ENCODE peak calls at places on chromosome X, in nine cellular contexts. T, O, N, B, W, V, Z, Q and H are unnamed samples. For H3K36me3, the result is how much of the 10 kb centered on the place peaks cover.

GRCh38 chrX:122572461-122572860 is 611.6 kb upstream of the GRIA3 start:
- DNase-seq in T (no peak), O (no peak), N (no peak), B (no peak), W (no peak), V (peak), Z (no peak), Q (no peak), H (no peak)

GRCh38 chrX:65607070-65607742 is 60.2 kb upstream of the MSN start:
- DNase-seq in T (no peak), O (no peak), N (no peak), B (no peak), W (no peak), V (peak), Z (no peak), Q (no peak), H (no peak)

GRCh38 chrX:18927558-18927957 is 56.4 kb downstream of the PHKA2 start:
- DNase-seq in T (no peak), O (no peak), N (no peak), B (no peak), W (no peak), V (no peak), Z (no peak), Q (no peak), H (no peak)

GRCh38 chrX:13377537-13377936 is 57.7 kb upstream of the ATXN3L start:
- DNase-seq in T (no peak), O (no peak), N (no peak), B (no peak), W (no peak), V (peak), Z (no peak), Q (no peak), H (no peak)

GRCh38 chrX:56813318-56813837 is 84.3 kb downstream of the NBDY start:
- DNase-seq in T (no peak), O (no peak), N (no peak), B (no peak), W (no peak), V (peak), Z (no peak), Q (no peak), H (no peak)

GRCh38 chrX:7133036-7133412 is 14.5 kb upstream of the STS start:
- DNase-seq in T (no peak), O (no peak), N (no peak), B (no peak), W (no peak), V (peak), Z (peak), Q (no peak), H (no peak)

GRCh38 chrX:155966876-155967275 is 30.6 kb upstream of the IL9R start:
- DNase-seq in T (peak), O (peak), N (no peak), B (peak), W (no peak), V (no peak), Z (no peak), Q (no peak), H (no peak)

GRCh38 chrX:1391370-1391706 is 575 bp downstream of the SLC25A6 start:
- DNase-seq in T (peak), O (no peak), N (no peak), B (no peak), W (no peak), V (no peak), Z (no peak), Q (no peak), H (no peak)

GRCh38 chrX:71364221-71364620 is 1.9 kb upstream of the TAF1 start:
- DNase-seq in T (no peak), O (no peak), N (no peak), B (no peak), W (no peak), V (no peak), Z (no peak), Q (no peak), H (no peak)

GRCh38 chrX:153556767-153557166 is 39.3 kb downstream of the ATP2B3 start:
- DNase-seq in T (no peak), O (no peak), N (no peak), B (no peak), W (no peak), V (no peak), Z (no peak), Q (no peak), H (no peak)

GRCh38 chrX:120301497-120301896 is 9.8 kb downstream of the TMEM255A start:
- DNase-seq in T (no peak), O (no peak), N (no peak), B (no peak), W (no peak), V (no peak), Z (no peak), Q (no peak), H (no peak)

GRCh38 chrX:118569676-118570075 is 74.1 kb downstream of the DOCK11 start:
- DNase-seq in T (no peak), O (no peak), N (no peak), B (no peak), W (no peak), V (no peak), Z (no peak), Q (no peak), H (no peak)

GRCh38 chrX:151703487-151703886 is 8.2 kb downstream of the PRRG3 start:
- DNase-seq in T (no peak), O (no peak), N (peak), B (no peak), W (no peak), V (no peak), Z (no peak), Q (no peak), H (no peak)

GRCh38 chrX:57952320-57952678 is 42.0 kb upstream of the ZXDA start:
- DNase-seq in T (no peak), O (no peak), N (no peak), B (no peak), W (peak), V (no peak), Z (peak), Q (no peak), H (no peak)

GRCh38 chrX:49162620-49163019 is at the start of gene MAGIX:
- DNase-seq in T (no peak), O (no peak), N (peak), B (no peak), W (no peak), V (no peak), Z (no peak), Q (no peak), H (no peak)

GRCh38 chrX:71991164-71991563 is 80.5 kb downstream of the NHSL2 start:
- DNase-seq in T (no peak), O (no peak), N (no peak), B (no peak), W (no peak), V (no peak), Z (no peak), Q (no peak), H (no peak)

GRCh38 chrX:125262836-125263235 is 56.8 kb upstream of the TEX13C start:
- DNase-seq in T (no peak), O (no peak), N (no peak), B (no peak), W (no peak), V (no peak), Z (no peak), Q (no peak), H (no peak)

GRCh38 chrX:109954333-109954732 is 48.6 kb upstream of the TMEM164 start:
- DNase-seq in T (no peak), O (no peak), N (no peak), B (no peak), W (no peak), V (no peak), Z (peak), Q (no peak), H (no peak)

GRCh38 chrX:119802546-119802945 is 11.1 kb upstream of the RPL39 start:
- DNase-seq in T (no peak), O (no peak), N (no peak), B (no peak), W (no peak), V (no peak), Z (no peak), Q (no peak), H (no peak)

GRCh38 chrX:139126493-139126892 is 404.0 kb upstream of the F9 start:
- DNase-seq in T (peak), O (peak), N (peak), B (no peak), W (no peak), V (no peak), Z (no peak), Q (no peak), H (peak)

GRCh38 chrX:7132335-7133035 is 15.0 kb upstream of the STS start:
- DNase-seq in T (peak), O (peak), N (peak), B (peak), W (no peak), V (peak), Z (peak), Q (no peak), H (no peak)

GRCh38 chrX:13994104-13994503 is 35.6 kb downstream of the GEMIN8 start:
- DNase-seq in T (no peak), O (no peak), N (no peak), B (no peak), W (no peak), V (no peak), Z (no peak), Q (no peak), H (no peak)

GRCh38 chrX:103919336-103919682 is 43.1 kb upstream of the TMSB15B start:
- DNase-seq in T (no peak), O (peak), N (no peak), B (no peak), W (no peak), V (peak), Z (no peak), Q (no peak), H (no peak)

GRCh38 chrX:115639481-115639880 is 78.5 kb downstream of the PLS3 start:
- DNase-seq in T (no peak), O (no peak), N (no peak), B (no peak), W (no peak), V (no peak), Z (no peak), Q (no peak), H (no peak)

GRCh38 chrX:119516157-119516702 is 48.0 kb downstream of the SLC25A5 start:
- DNase-seq in T (peak), O (peak), N (no peak), B (peak), W (no peak), V (peak), Z (peak), Q (no peak), H (peak)

GRCh38 chrX:76220856-76221255 is 48.0 kb downstream of the PBDC1 start:
- DNase-seq in T (no peak), O (no peak), N (no peak), B (no peak), W (no peak), V (no peak), Z (no peak), Q (no peak), H (no peak)

GRCh38 chrX:136130931-136131843 is 16.1 kb upstream of the FHL1 start:
- DNase-seq in T (peak), O (no peak), N (no peak), B (peak), W (no peak), V (peak), Z (no peak), Q (no peak), H (no peak)

GRCh38 chrX:20218809-20219505 is 47.8 kb downstream of the RPS6KA3 start:
- DNase-seq in T (no peak), O (no peak), N (no peak), B (no peak), W (peak), V (peak), Z (no peak), Q (no peak), H (peak)

GRCh38 chrX:39492495-39493162 is 605.1 kb downstream of the BCOR start:
- DNase-seq in T (no peak), O (no peak), N (no peak), B (no peak), W (no peak), V (no peak), Z (peak), Q (no peak), H (no peak)

GRCh38 chrX:10047133-10047532 is 80.0 kb downstream of the CLDN34 start:
- DNase-seq in T (no peak), O (no peak), N (no peak), B (no peak), W (no peak), V (no peak), Z (no peak), Q (no peak), H (no peak)

GRCh38 chrX:10047631-10048030 is 80.5 kb downstream of the CLDN34 start:
- DNase-seq in T (no peak), O (no peak), N (no peak), B (no peak), W (no peak), V (no peak), Z (no peak), Q (no peak), H (no peak)

GRCh38 chrX:10049246-10049645 is 82.1 kb downstream of the CLDN34 start:
- DNase-seq in T (no peak), O (no peak), N (no peak), B (no peak), W (no peak), V (peak), Z (no peak), Q (no peak), H (no peak)

GRCh38 chrX:10048695-10049094 is 81.5 kb downstream of the CLDN34 start:
- DNase-seq in T (no peak), O (no peak), N (peak), B (no peak), W (no peak), V (no peak), Z (no peak), Q (no peak), H (no peak)

GRCh38 chrX:10048076-10048475 is 80.9 kb downstream of the CLDN34 start:
- DNase-seq in T (no peak), O (no peak), N (no peak), B (no peak), W (no peak), V (no peak), Z (no peak), Q (no peak), H (no peak)
- TF ChIP-seq POLR2A in T (no peak), O (no peak), N (no peak), B (no peak), W (no peak), V (no peak), Z (no peak), Q (no peak), H (no peak)

DNA sequence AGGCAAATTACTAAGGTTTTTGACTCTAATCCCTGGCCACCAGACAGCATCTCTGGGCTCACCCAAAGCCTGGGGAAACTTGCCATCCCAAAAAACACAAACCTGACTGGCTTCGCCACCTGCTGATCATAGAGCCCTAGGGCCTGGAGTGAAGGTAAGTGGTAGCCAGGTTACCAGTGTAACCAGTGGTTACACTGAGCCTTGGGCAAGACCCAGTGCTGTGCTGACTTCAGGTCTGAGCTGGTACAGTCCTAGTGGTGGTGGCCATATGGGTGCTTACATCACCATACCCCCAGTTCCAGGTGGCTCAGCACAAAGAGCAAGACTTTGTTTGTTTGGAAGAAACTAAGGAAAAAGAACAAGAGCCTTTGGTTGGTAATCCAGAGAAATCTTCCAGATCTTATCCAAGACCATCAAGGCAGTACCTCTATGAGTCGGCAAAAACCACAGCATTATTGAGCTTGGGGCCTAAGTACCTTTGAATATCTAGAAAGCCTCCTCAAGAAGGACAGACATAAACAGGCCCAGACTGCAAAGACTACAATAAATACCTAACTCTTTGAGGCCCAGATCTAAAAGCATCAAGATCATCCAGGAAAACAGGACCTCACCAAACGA is 13.7 kb downstream of the MED14 start:
- DNase-seq in T (no peak), O (no peak), N (no peak), B (no peak), W (no peak), V (no peak), Z (no peak), Q (no peak), H (no peak)
- H3K36me3 ChIP-seq in T (under half), O (under half), N (under half), B (under half), W (under half), V (under half), Z (under half), Q (under half), H (under half)

GRCh38 chrX:78944351-78944750 is 840 bp upstream of the P2RY10 start:
- DNase-seq in T (no peak), O (no peak), N (no peak), B (no peak), W (no peak), V (no peak), Z (no peak), Q (no peak), H (no peak)
- TF ChIP-seq POLR2A in T (no peak), O (no peak), N (no peak), B (no peak), W (no peak), V (no peak), Z (no peak), Q (no peak), H (no peak)

GRCh38 chrX:74446876-74447275 is 25.6 kb downstream of the SLC16A2 start:
- DNase-seq in T (no peak), O (no peak), N (no peak), B (no peak), W (no peak), V (no peak), Z (no peak), Q (no peak), H (no peak)
- H3K36me3 ChIP-seq in T (under half), O (under half), N (under half), B (under half), W (under half), V (under half), Z (under half), Q (under half), H (under half)